ENCODE peak calls at places on chromosomes 13 and 19, in seven cellular contexts. M, S, V, P, U, N and C are unnamed samples.

GRCh38 chr19:47032171-47032811 is 12.7 kb downstream of the NPAS1 start:
- DNase-seq in V (no peak), N (no peak), M (peak), S (peak), P (peak), U (no peak), C (peak)

GRCh38 chr19:15210323-15210774 is 9.6 kb upstream of the NOTCH3 start:
- DNase-seq in N (peak), M (peak), S (no peak), P (no peak), U (peak), V (peak), C (no peak)

GRCh38 chr19:33797821-33798633 is 1.4 kb downstream of the KCTD15 start:
- DNase-seq in U (no peak), P (peak), S (no peak), M (peak), V (peak), N (peak), C (peak)

GRCh38 chr13:31761951-31762350 is 22.6 kb downstream of the RXFP2 start:
- DNase-seq in M (peak), U (no peak), V (peak), S (no peak), N (peak), P (no peak), C (no peak)

GRCh38 chr19:50167314-50167721 is 4.2 kb upstream of the IZUMO2 start:
- DNase-seq in U (peak), N (no peak), V (no peak), P (peak), M (no peak), S (no peak), C (no peak)

GRCh38 chr13:79483302-79483701 is 2.3 kb downstream of the NDFIP2 start:
- DNase-seq in S (no peak), P (no peak), M (peak), V (peak), U (no peak), N (peak), C (no peak)

GRCh38 chr13:20159646-20160345 is 1.1 kb downstream of the GJA3 start:
- DNase-seq in U (no peak), V (peak), P (peak), S (no peak), M (peak), N (peak), C (peak)

GRCh38 chr19:16896098-16896912 is 7.5 kb downstream of the F2RL3 start:
- DNase-seq in V (no peak), U (no peak), N (no peak), M (no peak), S (no peak), P (peak), C (peak)

GRCh38 chr19:45468159-45468651 is 409 bp downstream of the FOSB start:
- DNase-seq in S (no peak), U (no peak), N (no peak), P (peak), V (no peak), M (peak), C (peak)

GRCh38 chr19:32450217-32450616 is 44.6 kb downstream of the DPY19L3 start:
- DNase-seq in U (no peak), M (no peak), N (peak), V (no peak), S (no peak), P (no peak), C (no peak)

GRCh38 chr13:110236831-110237261 is 70.1 kb downstream of the COL4A1 start:
- DNase-seq in V (no peak), N (no peak), S (no peak), M (no peak), U (no peak), P (no peak), C (no peak)

GRCh38 chr13:91520952-91521351 is 122.5 kb downstream of the GPC5 start:
- DNase-seq in U (no peak), P (no peak), V (no peak), N (no peak), M (no peak), S (no peak), C (no peak)

GRCh38 chr19:18254546-18255500 is 19.4 kb downstream of the IQCN start:
- DNase-seq in U (no peak), N (no peak), M (peak), P (no peak), S (no peak), V (no peak), C (peak)

GRCh38 chr19:54253331-54254194 is 3.5 kb downstream of the LILRB5 start:
- DNase-seq in N (no peak), M (no peak), P (no peak), U (no peak), S (no peak), V (no peak), C (peak)

GRCh38 chr13:70034280-70034679 is 73.3 kb upstream of the ATXN8OS start:
- DNase-seq in U (no peak), S (no peak), N (no peak), M (no peak), P (no peak), V (no peak), C (no peak)

GRCh38 chr19:6233051-6233826 is 46.5 kb downstream of the MLLT1 start:
- DNase-seq in S (no peak), N (peak), V (peak), M (peak), U (no peak), P (no peak), C (no peak)

GRCh38 chr19:5257155-5258045 is 83.2 kb downstream of the PTPRS start:
- DNase-seq in S (no peak), N (no peak), U (no peak), P (no peak), V (no peak), M (no peak), C (no peak)

GRCh38 chr13:44243198-44243852 is 130.3 kb upstream of the SERP2 start:
- DNase-seq in N (peak), S (peak), V (peak), P (peak), M (peak), U (peak), C (peak)

GRCh38 chr19:29170554-29170953 is 42.4 kb downstream of the UQCRFS1 start:
- DNase-seq in V (no peak), P (no peak), S (no peak), M (no peak), U (no peak), N (no peak), C (no peak)

GRCh38 chr19:10713317-10713716 is 4.6 kb upstream of the DNM2 start:
- DNase-seq in M (no peak), N (no peak), P (no peak), U (no peak), V (no peak), S (no peak), C (no peak)

GRCh38 chr19:43779147-43779819 is 1.5 kb downstream of the KCNN4 start:
- DNase-seq in P (no peak), U (no peak), S (no peak), N (no peak), M (no peak), V (no peak), C (no peak)

GRCh38 chr19:2129486-2129885 is 21.9 kb downstream of the AP3D1 start:
- DNase-seq in S (no peak), U (no peak), N (no peak), P (no peak), V (no peak), M (no peak), C (no peak)

GRCh38 chr19:40265055-40265762 is 19.9 kb downstream of the AKT2 start:
- DNase-seq in S (no peak), N (no peak), P (no peak), M (no peak), V (no peak), U (no peak), C (no peak)

GRCh38 chr19:12733369-12733896 is 1.1 kb downstream of the TRIR start:
- DNase-seq in U (peak), S (no peak), V (peak), N (peak), P (peak), M (peak), C (peak)

GRCh38 chr19:53927745-53928144 is 18.7 kb downstream of the CACNG7 start:
- DNase-seq in S (no peak), N (peak), V (peak), U (peak), P (peak), M (peak), C (peak)

GRCh38 chr19:42596391-42597071 is 1.8 kb upstream of the CEACAM8 start:
- DNase-seq in V (no peak), U (no peak), M (peak), N (no peak), P (peak), S (no peak), C (peak)

GRCh38 chr19:44640518-44640917 is 3.2 kb upstream of the PVR start:
- DNase-seq in V (peak), N (peak), S (no peak), U (no peak), M (peak), P (no peak), C (no peak)

GRCh38 chr13:31201341-31202024 is 1.7 kb downstream of the B3GLCT start:
- DNase-seq in M (peak), P (no peak), U (no peak), V (peak), N (peak), S (no peak), C (no peak)

GRCh38 chr13:34076319-34076718 is 258.4 kb downstream of the RFC3 start:
- DNase-seq in M (peak), P (no peak), V (peak), S (no peak), U (no peak), N (no peak), C (no peak)

GRCh38 chr13:114100446-114101320 is 31.7 kb downstream of the RASA3 start:
- DNase-seq in N (no peak), M (peak), V (no peak), S (no peak), U (no peak), P (no peak), C (peak)

GRCh38 chr13:64165826-64166225 is 2750.2 kb upstream of the PCDH20 start:
- DNase-seq in S (no peak), U (no peak), N (no peak), V (no peak), P (no peak), M (no peak), C (no peak)

DNA sequence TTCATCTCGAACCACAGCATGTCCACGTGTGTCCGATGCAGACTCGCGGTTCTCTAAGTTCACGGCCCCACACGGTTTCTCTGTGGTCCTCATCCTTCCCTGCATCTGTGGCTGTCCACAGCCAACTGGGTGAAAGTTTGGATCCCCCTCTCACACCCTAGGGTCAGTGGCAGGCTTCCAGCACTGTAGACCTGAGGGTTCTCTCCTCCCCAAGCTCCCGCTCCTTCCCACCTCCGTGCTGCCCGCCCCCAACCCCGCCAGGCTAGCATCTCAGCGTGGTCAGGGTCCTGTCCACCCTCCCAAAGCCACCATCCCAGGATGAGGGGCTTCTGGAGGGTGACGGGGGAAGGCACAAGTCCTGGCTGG is 3.0 kb downstream of the ANGPTL4 start:
- DNase-seq in V (peak), N (no peak), P (no peak), U (no peak), M (peak), S (no peak), C (peak)
- H3K9ac ChIP-seq in V (no peak), N (no peak), P (no peak), U (no peak), M (no peak), S (peak), C (no peak)

GRCh38 chr13:95677564-95678386 is 836 bp downstream of the DNAJC3 start:
- DNase-seq in V (peak), S (no peak), P (peak), M (peak), U (no peak), N (peak), C (no peak)
- H3K27ac ChIP-seq in V (peak), S (peak), P (peak), M (peak), U (peak), N (peak), C (no peak)

DNA sequence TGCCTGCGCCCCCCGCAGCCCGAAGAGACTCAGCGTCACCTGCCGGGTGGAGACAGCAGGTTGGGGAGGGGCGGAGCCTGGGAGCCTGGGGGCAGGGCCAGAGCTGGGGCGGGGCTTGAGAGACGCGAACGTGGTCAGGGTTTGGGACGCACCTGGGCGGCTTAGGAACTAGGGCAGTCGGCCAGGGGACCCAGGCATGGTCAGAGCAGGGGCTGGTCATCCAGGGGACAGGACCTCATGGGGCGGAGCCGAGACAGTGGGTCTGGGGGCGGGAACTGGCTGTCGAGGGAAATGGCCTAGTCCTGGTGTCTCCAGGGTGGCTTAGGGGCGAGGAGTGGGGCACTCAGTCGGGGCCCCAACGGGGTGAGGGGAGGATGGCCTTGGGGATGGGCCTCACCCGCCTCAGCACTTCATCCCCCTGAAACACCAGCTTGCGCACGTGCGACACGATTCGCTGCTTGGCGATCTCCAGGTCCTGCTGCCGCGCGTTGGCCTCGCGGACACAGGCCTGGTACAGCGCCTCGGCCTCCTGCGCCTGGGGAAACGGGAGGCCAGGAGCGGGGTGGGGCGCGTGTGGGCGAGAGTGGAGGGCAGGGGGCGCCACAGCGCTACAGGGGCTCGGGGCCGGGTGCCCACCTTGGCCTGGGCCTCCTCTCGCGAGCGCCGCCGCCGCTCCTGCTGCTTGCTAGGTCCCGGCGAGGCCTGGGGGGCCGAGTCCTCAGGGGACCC is 5.8 kb downstream of the GMIP start:
- DNase-seq in S (no peak), U (no peak), N (no peak), V (no peak), P (no peak), M (no peak), C (peak)
- H3K9ac ChIP-seq in S (no peak), U (no peak), N (no peak), V (no peak), P (no peak), M (no peak), C (no peak)

GRCh38 chr13:46656786-46657185 is 103.8 kb downstream of the LRCH1 start:
- DNase-seq in U (no peak), P (no peak), M (no peak), N (no peak), V (no peak), S (no peak), C (no peak)
- H3K27ac ChIP-seq in U (no peak), P (no peak), M (no peak), N (no peak), V (no peak), S (no peak), C (no peak)